ENCODE peak calls at places on chromosomes 13 and 19, in four cellular contexts. Q, H, G and D are unnamed samples.

GRCh38 chr19:2047076-2047448 is 4.0 kb downstream of the MKNK2 start:
- DNase-seq in Q (no peak), H (no peak), G (no peak), D (no peak)

GRCh38 chr13:73547239-73547638 is 488.4 kb downstream of the KLF5 start:
- DNase-seq in Q (no peak), H (no peak), G (no peak), D (peak)

GRCh38 chr13:80329250-80329649 is 11.7 kb downstream of the SPRY2 start:
- DNase-seq in Q (no peak), H (no peak), G (no peak), D (no peak)

GRCh38 chr19:18008814-18009213 is 844 bp downstream of the ARRDC2 start:
- DNase-seq in Q (no peak), H (no peak), G (no peak), D (no peak)

GRCh38 chr19:17775991-17776803 is 18.7 kb upstream of the B3GNT3 start:
- DNase-seq in Q (no peak), H (no peak), G (no peak), D (no peak)

GRCh38 chr19:12065100-12065538 is 588 bp downstream of the ZNF844 start:
- DNase-seq in Q (peak), H (no peak), G (peak), D (peak)

GRCh38 chr19:55440411-55441105 is 2.5 kb downstream of the SHISA7 start:
- DNase-seq in Q (no peak), H (no peak), G (no peak), D (no peak)

GRCh38 chr13:98422046-98422445 is 154.9 kb downstream of the STK24 start:
- DNase-seq in Q (no peak), H (no peak), G (no peak), D (no peak)

GRCh38 chr19:2495651-2496316 is 19.9 kb downstream of the GADD45B start:
- DNase-seq in Q (peak), H (no peak), G (peak), D (no peak)